ENCODE peak calls at places on chromosomes 16 and 17, in eight cellular contexts. J is left ventricle myocardium inferior, Z is fibroblast of the aortic adventitia, O is heart left ventricle, G is foreskin fibroblast, K is K562, M is IMR-90, H is mesendoderm. X is an unnamed sample.

GRCh38 chr16:83258366-83258765 is 549.4 kb upstream of the HSBP1 start:
- DNase-seq in Z (no peak), M (no peak), J (no peak), K (no peak), O (no peak), G (no peak), H (no peak), X (no peak)

GRCh38 chr16:55912022-55912421 is 36.8 kb upstream of the CES5A start:
- DNase-seq in J (peak), K (no peak), G (no peak), H (no peak), O (peak), Z (no peak), M (no peak), X (no peak)

GRCh38 chr17:44575408-44575807 is 18.1 kb downstream of the FZD2 start:
- DNase-seq in K (no peak), G (no peak), Z (peak), J (no peak), H (no peak), M (no peak), O (no peak), X (no peak)

GRCh38 chr17:3574231-3574630 is 16.6 kb upstream of the TRPV3 start:
- DNase-seq in K (no peak), M (no peak), G (no peak), J (no peak), O (peak), Z (no peak), H (no peak), X (no peak)

GRCh38 chr17:48068491-48068961 is 20.4 kb downstream of the NFE2L1 start:
- DNase-seq in K (peak), Z (peak), M (peak), H (peak), J (no peak), O (no peak), G (peak), X (no peak)

GRCh38 chr17:63095879-63096278 is 129.8 kb downstream of the TANC2 start:
- DNase-seq in O (no peak), M (peak), H (no peak), G (no peak), K (no peak), J (no peak), Z (no peak), X (no peak)

GRCh38 chr17:7405413-7405881 is 1.6 kb upstream of the TMEM256 start:
- DNase-seq in G (peak), Z (peak), O (no peak), K (peak), H (peak), J (no peak), M (no peak), X (no peak)

GRCh38 chr17:3029213-3029913 is 34.0 kb downstream of the OR1D5 start:
- DNase-seq in H (no peak), M (no peak), G (no peak), J (peak), Z (no peak), O (peak), K (no peak), X (no peak)

GRCh38 chr17:2050246-2050866 is 4.5 kb upstream of the HIC1 start:
- DNase-seq in G (peak), J (peak), K (peak), Z (no peak), H (peak), M (peak), O (peak), X (no peak)

GRCh38 chr16:5791011-5791410 is 693.4 kb upstream of the EEF2KMT start:
- DNase-seq in M (no peak), G (no peak), O (no peak), Z (no peak), J (no peak), K (no peak), H (no peak), X (no peak)

GRCh38 chr17:49715717-49716279 is 8.0 kb upstream of the SLC35B1 start:
- DNase-seq in G (no peak), K (no peak), Z (no peak), J (no peak), H (no peak), O (no peak), M (no peak), X (no peak)

GRCh38 chr16:44655-45054 is 8.8 kb downstream of the POLR3K start:
- DNase-seq in O (no peak), J (no peak), G (no peak), H (no peak), M (no peak), K (no peak), Z (no peak), X (no peak)

GRCh38 chr16:79790854-79791253 is 190.3 kb upstream of the MAF start:
- DNase-seq in O (no peak), K (no peak), G (no peak), J (no peak), H (no peak), M (no peak), Z (no peak), X (no peak)

GRCh38 chr17:42304187-42305030 is 16.1 kb downstream of the STAT5A start:
- DNase-seq in Z (no peak), M (no peak), H (no peak), G (no peak), J (no peak), O (no peak), K (no peak), X (no peak)

GRCh38 chr17:60598001-60598736 is 1.8 kb upstream of the PPM1D start:
- DNase-seq in K (no peak), O (no peak), G (no peak), M (no peak), J (no peak), Z (no peak), H (no peak), X (peak)

GRCh38 chr17:6303664-6304063 is 131.3 kb downstream of the AIPL1 start:
- DNase-seq in J (peak), M (no peak), G (peak), H (peak), K (no peak), Z (peak), O (no peak), X (no peak)

GRCh38 chr17:76566988-76567431 is 18.6 kb downstream of the ST6GALNAC2 start:
- DNase-seq in M (no peak), Z (no peak), G (no peak), O (no peak), J (no peak), H (no peak), K (no peak), X (no peak)

GRCh38 chr16:57374067-57374534 is 1.8 kb downstream of the CX3CL1 start:
- DNase-seq in G (no peak), O (no peak), H (no peak), M (peak), K (no peak), Z (no peak), J (no peak), X (no peak)

GRCh38 chr16:48999034-48999433 is 282.6 kb downstream of the CBLN1 start:
- DNase-seq in O (no peak), K (no peak), J (no peak), M (no peak), Z (no peak), G (no peak), H (peak), X (no peak)

GRCh38 chr16:2702871-2703745 is 16.9 kb downstream of the PRSS27 start:
- DNase-seq in Z (no peak), O (peak), M (no peak), H (no peak), G (no peak), J (peak), K (no peak), X (no peak)

GRCh38 chr16:21598676-21599157 is 660 bp upstream of the METTL9 start:
- DNase-seq in Z (peak), O (no peak), G (peak), M (no peak), J (no peak), H (peak), K (no peak), X (peak)

GRCh38 chr17:77423589-77424451 is 283.1 kb downstream of the SEC14L1 start:
- DNase-seq in K (no peak), G (peak), J (peak), H (no peak), O (peak), Z (peak), M (peak), X (no peak)

GRCh38 chr16:54655171-54655590 is 275.5 kb upstream of the IRX5 start:
- DNase-seq in J (peak), H (peak), K (no peak), Z (peak), G (no peak), M (no peak), O (peak), X (no peak)

GRCh38 chr17:77690271-77691161 is 268.0 kb upstream of the TNRC6C start:
- DNase-seq in Z (no peak), H (no peak), K (no peak), M (no peak), G (peak), O (peak), J (no peak), X (no peak)

GRCh38 chr17:8964801-8965393 is 610 bp downstream of the PIK3R5 start:
- DNase-seq in H (no peak), M (no peak), G (no peak), K (no peak), Z (no peak), O (peak), J (no peak), X (peak)

GRCh38 chr17:46154151-46154816 is 38.9 kb downstream of the KANSL1 start:
- DNase-seq in K (no peak), Z (no peak), O (no peak), M (peak), H (no peak), G (peak), J (no peak), X (no peak)

DNA sequence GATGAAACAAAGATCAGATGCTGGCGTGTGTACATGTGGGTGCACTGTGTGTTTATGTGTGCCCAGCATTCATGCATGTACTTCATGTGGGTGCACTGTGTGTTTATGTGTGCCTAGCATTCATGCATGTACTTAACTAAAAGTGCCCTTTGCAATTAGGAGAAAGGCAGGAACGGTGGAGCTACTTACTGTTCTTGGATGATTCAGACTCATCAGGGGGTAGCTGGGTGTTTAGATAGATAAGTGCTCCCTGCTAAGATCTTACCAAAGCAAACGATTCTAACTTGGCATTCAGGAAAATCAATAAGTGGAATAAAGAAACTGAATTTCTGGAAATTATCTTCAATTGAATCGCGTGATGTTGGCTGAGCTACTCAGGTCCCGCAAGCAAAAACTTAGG is 8.6 kb upstream of the MYH2 start:
- DNase-seq in Z (no peak), M (no peak), K (no peak), H (no peak), G (no peak), J (no peak), O (no peak), X (no peak)
- H3K4me3 ChIP-seq in Z (no peak), M (no peak), K (no peak), H (no peak), G (no peak), J (no peak), O (no peak), X (no peak)

GRCh38 chr17:28468781-28469180 is 4.7 kb upstream of the SLC13A2 start:
- DNase-seq in O (no peak), Z (no peak), M (no peak), H (no peak), G (no peak), J (no peak), K (no peak), X (no peak)

GRCh38 chr17:28469376-28469775 is 4.1 kb upstream of the SLC13A2 start:
- DNase-seq in G (no peak), J (no peak), Z (no peak), O (no peak), H (peak), K (no peak), M (no peak), X (no peak)

GRCh38 chr17:28466521-28467048 is 6.9 kb upstream of the SLC13A2 start:
- DNase-seq in H (peak), O (no peak), J (no peak), G (no peak), Z (peak), K (peak), M (no peak), X (no peak)

GRCh38 chr17:28466001-28466400 is 7.4 kb upstream of the SLC13A2 start:
- DNase-seq in Z (no peak), M (no peak), H (no peak), G (no peak), O (no peak), K (no peak), J (no peak), X (no peak)

DNA sequence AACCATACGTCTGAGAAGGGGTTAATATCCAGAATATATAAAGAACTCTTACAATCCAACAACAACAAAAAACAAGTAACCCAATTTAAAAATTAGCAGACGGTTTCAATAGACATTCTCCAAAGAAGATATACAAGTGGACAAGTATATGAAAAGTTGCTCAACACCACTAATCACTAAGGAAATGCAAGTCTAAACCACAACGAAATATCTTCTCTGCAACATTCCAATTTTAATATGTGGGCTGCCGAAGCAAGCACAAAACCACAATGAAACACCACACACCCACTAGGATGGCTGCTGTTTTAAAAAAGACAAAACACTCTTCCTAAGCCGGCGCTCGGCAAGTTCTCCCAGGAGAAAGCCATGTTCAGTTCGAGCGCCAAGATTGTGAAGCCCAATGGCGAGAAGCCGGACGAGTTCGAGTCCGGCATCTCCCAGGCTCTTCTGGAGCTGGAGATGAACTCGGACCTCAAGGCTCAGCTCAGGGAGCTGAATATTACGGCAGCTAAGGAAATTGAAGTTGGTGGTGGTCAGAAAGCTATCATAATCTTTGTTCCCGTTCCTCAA is 5.9 kb upstream of the SLC13A2 start:
- DNase-seq in K (no peak), H (no peak), J (no peak), Z (peak), M (peak), O (no peak), G (peak), X (no peak)
- H3K4me3 ChIP-seq in K (no peak), H (no peak), J (no peak), Z (no peak), M (no peak), O (no peak), G (no peak), X (peak)

GRCh38 chr17:64155090-64155630 is 25.2 kb upstream of the ERN1 start:
- DNase-seq in M (no peak), J (no peak), Z (no peak), H (no peak), K (no peak), O (no peak), G (no peak), X (no peak)

GRCh38 chr17:64152428-64153125 is 22.6 kb upstream of the ERN1 start:
- DNase-seq in G (no peak), M (no peak), J (no peak), H (no peak), Z (no peak), O (no peak), K (peak), X (no peak)

GRCh38 chr17:64155751-64156544 is 26.0 kb upstream of the ERN1 start:
- DNase-seq in K (no peak), J (peak), O (peak), Z (peak), H (no peak), M (peak), G (peak), X (no peak)

GRCh38 chr17:64153565-64153964 is 23.6 kb upstream of the ERN1 start:
- DNase-seq in H (no peak), K (no peak), O (no peak), J (no peak), Z (no peak), G (no peak), M (no peak), X (no peak)

DNA sequence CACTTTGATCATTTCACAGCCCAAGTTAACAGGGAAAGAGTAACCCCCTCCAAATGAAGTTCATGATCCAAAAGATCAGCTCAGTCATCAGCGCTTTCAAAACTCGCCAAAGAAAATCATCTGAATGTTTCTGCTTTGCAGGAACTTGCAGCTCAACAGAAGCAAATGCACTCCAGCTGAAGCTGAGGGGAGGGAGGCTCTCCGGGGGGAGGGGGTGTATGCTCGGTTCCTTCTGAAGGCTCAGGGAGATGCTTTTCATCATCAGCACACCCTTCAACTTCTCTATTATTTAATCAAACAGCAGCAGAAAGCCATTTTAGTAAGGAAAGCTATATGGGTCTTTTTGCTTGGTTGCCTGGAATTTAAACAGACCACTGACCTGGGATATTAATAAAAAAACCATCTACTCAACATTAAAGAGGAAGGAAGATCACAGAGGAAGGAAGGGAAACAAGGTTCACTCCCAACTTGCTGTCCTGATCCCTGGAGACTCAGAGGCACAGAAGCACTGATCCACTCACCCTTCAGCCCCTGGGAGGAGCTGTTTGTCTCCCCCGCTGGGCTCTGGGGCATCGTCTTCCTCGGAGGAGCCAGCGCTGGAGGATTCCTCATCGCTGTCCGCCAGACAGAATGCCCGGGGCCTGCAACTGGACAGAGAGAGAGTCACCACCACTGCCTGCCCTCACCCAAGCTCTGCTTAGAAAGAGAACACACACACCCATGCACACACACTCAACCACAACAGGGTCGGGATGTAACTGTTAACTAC is 24.6 kb upstream of the ERN1 start:
- DNase-seq in K (no peak), J (no peak), M (no peak), G (peak), O (peak), Z (no peak), H (no peak), X (no peak)
- H3K4me3 ChIP-seq in K (no peak), J (no peak), M (no peak), G (no peak), O (no peak), Z (no peak), H (no peak), X (no peak)

DNA sequence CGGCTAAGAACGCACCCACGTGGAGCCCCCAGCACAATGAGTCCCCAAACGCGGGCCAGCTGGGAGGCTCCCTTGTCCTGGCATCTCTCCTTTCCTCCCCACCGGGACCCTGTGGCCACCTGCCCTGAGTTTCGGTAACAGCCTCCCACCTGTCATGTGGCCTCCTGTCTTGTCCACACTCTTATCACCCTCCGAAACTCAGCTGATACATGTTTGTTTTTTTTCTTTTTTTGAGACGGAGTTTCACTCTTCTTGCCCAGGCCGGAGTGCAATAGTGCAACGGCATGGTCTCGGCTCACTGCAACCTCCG is 105.7 kb upstream of the CREBBP start:
- DNase-seq in H (no peak), J (no peak), G (no peak), K (no peak), M (no peak), Z (no peak), O (no peak), X (no peak)
- H3K4me3 ChIP-seq in H (no peak), J (no peak), G (no peak), K (no peak), M (no peak), Z (no peak), O (no peak), X (no peak)

X was measured in HL-60.